ENCODE peak calls at places on chromosomes 13 and 19, in seven cellular contexts. One of them, this sample, is unnamed. For H3K4me1, the result is how much of the 10 kb centered on the place peaks cover.

GRCh38 chr19:23071087-23071511 is 45.7 kb upstream of the ZNF730 start:
- DNase-seq in astrocyte: peak
- DNase-seq in adrenal gland: no peak
- DNase-seq in IMR-90: peak
- DNase-seq in heart left ventricle: peak
- DNase-seq in CD8-positive, alpha-beta T cell: no peak
- DNase-seq in H9: peak
- DNase-seq in this sample: no peak

GRCh38 chr13:25881946-25882574 is 169.8 kb downstream of the SHISA2 start:
- DNase-seq in heart left ventricle: no peak
- DNase-seq in IMR-90: no peak
- DNase-seq in astrocyte: peak
- DNase-seq in CD8-positive, alpha-beta T cell: no peak
- DNase-seq in H9: no peak
- DNase-seq in adrenal gland: no peak
- DNase-seq in this sample: no peak

GRCh38 chr19:39171479-39172465 is 25.0 kb upstream of the NCCRP1 start:
- DNase-seq in CD8-positive, alpha-beta T cell: no peak
- DNase-seq in astrocyte: no peak
- DNase-seq in H9: no peak
- DNase-seq in IMR-90: no peak
- DNase-seq in heart left ventricle: no peak
- DNase-seq in adrenal gland: no peak
- DNase-seq in this sample: no peak

GRCh38 chr13:37270206-37271001 is 164.9 kb upstream of the CSNK1A1L start:
- DNase-seq in H9: no peak
- DNase-seq in adrenal gland: no peak
- DNase-seq in IMR-90: peak
- DNase-seq in heart left ventricle: no peak
- DNase-seq in astrocyte: no peak
- DNase-seq in CD8-positive, alpha-beta T cell: no peak
- DNase-seq in this sample: no peak

GRCh38 chr19:34244611-34245299 is 9.6 kb upstream of the GARRE1 start:
- DNase-seq in heart left ventricle: no peak
- DNase-seq in adrenal gland: no peak
- DNase-seq in IMR-90: peak
- DNase-seq in H9: no peak
- DNase-seq in CD8-positive, alpha-beta T cell: no peak
- DNase-seq in astrocyte: no peak
- DNase-seq in this sample: no peak

GRCh38 chr19:41866284-41866683 is 6.2 kb downstream of the RPS19 start:
- DNase-seq in H9: no peak
- DNase-seq in CD8-positive, alpha-beta T cell: no peak
- DNase-seq in IMR-90: no peak
- DNase-seq in astrocyte: no peak
- DNase-seq in adrenal gland: no peak
- DNase-seq in heart left ventricle: no peak
- DNase-seq in this sample: no peak

GRCh38 chr19:19670070-19670551 is 1.5 kb downstream of the ZNF101 start:
- DNase-seq in H9: peak
- DNase-seq in adrenal gland: no peak
- DNase-seq in CD8-positive, alpha-beta T cell: no peak
- DNase-seq in astrocyte: no peak
- DNase-seq in heart left ventricle: no peak
- DNase-seq in IMR-90: no peak
- DNase-seq in this sample: no peak

GRCh38 chr13:109787135-109787954 is 962 bp upstream of the IRS2 start:
- DNase-seq in adrenal gland: peak
- DNase-seq in heart left ventricle: no peak
- DNase-seq in CD8-positive, alpha-beta T cell: peak
- DNase-seq in IMR-90: peak
- DNase-seq in astrocyte: no peak
- DNase-seq in H9: peak
- DNase-seq in this sample: no peak

GRCh38 chr19:33819496-33819874 is 22.8 kb downstream of the KCTD15 start:
- DNase-seq in CD8-positive, alpha-beta T cell: no peak
- DNase-seq in heart left ventricle: no peak
- DNase-seq in H9: no peak
- DNase-seq in adrenal gland: no peak
- DNase-seq in IMR-90: no peak
- DNase-seq in astrocyte: no peak
- DNase-seq in this sample: no peak

DNA sequence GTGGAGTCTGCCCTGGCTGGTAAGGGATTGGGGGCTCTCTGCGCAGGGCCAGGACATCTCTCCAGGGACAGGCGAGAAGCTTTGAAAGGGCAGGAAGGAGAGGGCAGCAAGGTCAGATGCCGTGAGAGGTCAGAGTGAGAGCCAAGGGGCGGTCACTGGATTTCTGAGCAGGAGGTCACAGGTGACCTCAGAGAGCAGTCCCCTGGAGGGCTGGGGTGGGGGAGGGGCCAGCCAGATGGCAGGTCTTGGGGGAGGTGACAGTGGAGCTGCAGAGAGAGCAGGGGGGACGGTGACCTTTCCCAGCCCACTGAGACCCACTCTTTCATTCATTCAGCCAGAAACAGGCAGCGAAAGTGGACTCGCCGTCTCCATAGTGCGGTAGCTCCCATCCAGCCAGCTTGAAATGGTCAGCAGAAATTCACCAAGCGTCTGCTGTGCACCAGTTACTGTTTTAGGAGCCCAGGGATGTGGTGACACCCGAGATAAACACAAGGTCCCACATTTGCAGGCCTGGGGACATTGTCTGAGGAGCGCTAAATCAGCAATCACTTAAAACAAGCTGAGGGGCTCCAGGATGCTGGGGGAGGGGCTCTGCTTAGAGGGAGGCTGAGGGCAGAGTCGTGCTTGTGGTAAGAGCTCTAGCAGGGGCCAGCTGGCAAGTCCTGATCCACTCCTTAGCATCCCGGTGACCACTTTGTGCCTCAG is 10.2 kb downstream of the CARM1 start:
- DNase-seq in adrenal gland: no peak
- DNase-seq in heart left ventricle: no peak
- DNase-seq in CD8-positive, alpha-beta T cell: no peak
- DNase-seq in IMR-90: no peak
- DNase-seq in H9: peak
- DNase-seq in astrocyte: no peak
- DNase-seq in this sample: no peak
- H3K4me1 ChIP-seq in adrenal gland: under half
- H3K4me1 ChIP-seq in heart left ventricle: half or more
- H3K4me1 ChIP-seq in CD8-positive, alpha-beta T cell: under half
- H3K4me1 ChIP-seq in IMR-90: under half
- H3K4me1 ChIP-seq in H9: under half
- H3K4me1 ChIP-seq in astrocyte: under half
- H3K4me1 ChIP-seq in this sample: under half

DNA sequence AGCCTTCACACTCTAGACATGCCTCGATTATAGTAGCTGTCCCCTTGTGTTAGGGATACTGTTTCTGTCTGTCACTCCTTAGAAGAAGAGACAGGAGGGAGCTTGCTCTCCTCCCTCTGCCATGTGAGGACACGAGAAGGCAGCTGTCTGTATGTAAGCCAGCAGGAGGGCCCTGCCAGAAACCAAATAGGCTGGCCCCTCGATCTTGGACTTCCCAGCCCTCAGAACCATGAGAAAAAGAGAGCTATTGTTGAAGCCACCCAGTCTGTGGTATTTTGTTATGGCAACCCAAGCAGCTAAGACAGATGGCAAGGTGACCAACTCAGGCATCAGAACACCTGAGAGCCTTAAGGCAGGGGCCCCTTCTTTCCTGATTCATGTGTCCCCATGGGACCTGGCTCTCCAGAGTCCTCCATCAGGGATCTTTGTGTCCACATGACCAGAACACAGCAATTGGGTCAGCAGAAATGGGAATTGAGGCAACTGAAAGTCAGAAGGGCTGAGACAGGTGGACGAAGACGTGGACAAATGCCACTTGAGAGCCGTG is 65.6 kb upstream of the NPAS1 start:
- DNase-seq in H9: no peak
- DNase-seq in astrocyte: no peak
- DNase-seq in CD8-positive, alpha-beta T cell: no peak
- DNase-seq in IMR-90: no peak
- DNase-seq in heart left ventricle: no peak
- DNase-seq in adrenal gland: no peak
- DNase-seq in this sample: no peak
- H3K27ac ChIP-seq in H9: no peak
- H3K27ac ChIP-seq in astrocyte: no peak
- H3K27ac ChIP-seq in CD8-positive, alpha-beta T cell: no peak
- H3K27ac ChIP-seq in IMR-90: no peak
- H3K27ac ChIP-seq in heart left ventricle: no peak
- H3K27ac ChIP-seq in adrenal gland: no peak
- H3K27ac ChIP-seq in this sample: no peak

DNA sequence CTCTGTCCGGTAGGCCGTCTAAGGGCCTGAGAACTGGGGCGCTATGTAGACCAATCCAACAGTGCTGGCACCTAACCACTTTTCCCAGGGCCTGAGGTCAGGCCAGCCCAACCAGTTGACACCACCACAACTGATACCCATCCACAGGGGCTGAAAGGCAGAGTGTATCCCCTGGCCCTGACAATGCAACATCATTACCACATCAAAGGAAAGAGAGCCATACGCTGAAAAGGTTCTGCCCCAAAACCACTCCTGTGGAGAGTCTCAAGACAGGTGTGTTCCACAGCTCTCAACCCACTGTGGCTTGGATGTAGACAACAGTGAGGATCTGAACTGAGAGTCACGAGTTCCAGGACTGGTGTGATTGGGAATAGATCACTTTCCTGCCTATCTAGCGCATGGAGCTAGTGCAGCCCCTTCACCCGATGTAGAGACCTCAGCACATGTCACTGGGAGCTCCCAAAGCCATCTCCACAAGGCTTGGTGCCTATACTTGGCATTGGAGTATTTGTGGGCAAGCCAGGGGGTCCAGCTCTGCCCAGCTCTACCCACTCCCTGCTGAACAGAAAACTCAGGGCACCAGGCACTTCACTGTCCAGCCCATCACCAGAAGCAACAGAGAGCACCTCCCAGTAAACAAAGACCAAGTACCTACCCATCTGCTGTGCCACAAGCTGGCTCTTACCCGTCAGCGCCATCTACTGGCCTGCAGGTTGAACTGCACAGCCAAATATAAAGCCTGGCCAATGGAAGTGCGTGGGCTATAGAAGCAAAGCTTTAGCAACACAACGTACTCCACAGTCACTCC is 579.5 kb downstream of the UQCRFS1 start:
- DNase-seq in adrenal gland: peak
- DNase-seq in IMR-90: peak
- DNase-seq in H9: peak
- DNase-seq in heart left ventricle: no peak
- DNase-seq in astrocyte: peak
- DNase-seq in CD8-positive, alpha-beta T cell: peak
- DNase-seq in this sample: no peak
- TF ChIP-seq CTCF in adrenal gland: peak
- TF ChIP-seq CTCF in IMR-90: peak
- TF ChIP-seq CTCF in H9: peak
- TF ChIP-seq CTCF in heart left ventricle: peak
- TF ChIP-seq CTCF in astrocyte: peak
- TF ChIP-seq CTCF in CD8-positive, alpha-beta T cell: peak
- TF ChIP-seq CTCF in this sample: peak

DNA sequence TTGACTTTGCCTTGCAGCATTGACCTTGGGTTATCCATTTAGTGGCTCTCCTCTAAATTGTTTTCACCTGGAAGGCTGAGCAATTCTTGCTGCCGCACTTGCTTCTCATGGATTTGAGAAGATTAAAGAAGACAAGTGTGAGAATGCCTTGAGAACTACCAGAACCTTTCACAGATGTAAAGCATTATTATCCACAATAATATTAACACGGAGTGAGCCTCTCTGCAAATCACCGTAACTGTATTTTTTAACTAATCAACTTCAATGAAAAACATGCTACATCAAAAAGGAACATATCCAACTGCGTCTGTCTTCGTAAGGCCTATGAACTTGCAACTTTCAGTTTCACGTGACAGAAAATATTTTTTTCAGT is 94.0 kb upstream of the RAP2A start:
- DNase-seq in adrenal gland: no peak
- DNase-seq in astrocyte: no peak
- DNase-seq in IMR-90: no peak
- DNase-seq in heart left ventricle: no peak
- DNase-seq in H9: no peak
- DNase-seq in CD8-positive, alpha-beta T cell: no peak
- DNase-seq in this sample: no peak
- H3K4me1 ChIP-seq in adrenal gland: half or more
- H3K4me1 ChIP-seq in astrocyte: under half
- H3K4me1 ChIP-seq in IMR-90: under half
- H3K4me1 ChIP-seq in heart left ventricle: half or more
- H3K4me1 ChIP-seq in H9: under half
- H3K4me1 ChIP-seq in CD8-positive, alpha-beta T cell: under half
- H3K4me1 ChIP-seq in this sample: half or more

GRCh38 chr19:2983351-2984195 is 6.2 kb downstream of the TLE6 start:
- DNase-seq in IMR-90: peak
- DNase-seq in H9: peak
- DNase-seq in heart left ventricle: peak
- DNase-seq in adrenal gland: peak
- DNase-seq in astrocyte: peak
- DNase-seq in CD8-positive, alpha-beta T cell: no peak
- DNase-seq in this sample: no peak
- H3K27ac ChIP-seq in IMR-90: peak
- H3K27ac ChIP-seq in H9: no peak
- H3K27ac ChIP-seq in heart left ventricle: peak
- H3K27ac ChIP-seq in adrenal gland: peak
- H3K27ac ChIP-seq in astrocyte: no peak
- H3K27ac ChIP-seq in CD8-positive, alpha-beta T cell: no peak
- H3K27ac ChIP-seq in this sample: peak

DNA sequence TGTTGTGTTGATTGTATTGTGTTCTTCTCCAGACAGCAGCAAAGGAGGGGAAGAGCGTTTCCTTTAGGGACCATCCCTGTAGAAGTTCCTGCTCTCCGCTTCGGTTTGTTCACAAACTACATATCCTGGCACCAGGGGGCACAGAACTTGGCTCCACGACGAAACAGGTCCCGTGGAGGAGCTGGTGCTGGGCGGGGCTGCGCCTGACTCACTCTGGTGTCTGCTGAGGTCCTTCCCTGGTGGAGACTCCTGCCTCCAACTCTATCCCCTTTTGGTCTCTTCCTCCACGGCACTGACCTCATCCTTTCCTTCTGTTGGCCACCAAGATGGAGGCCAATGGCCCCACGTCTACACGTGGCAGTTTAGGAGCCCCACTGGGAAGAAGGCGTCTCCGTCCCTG is 14.7 kb downstream of the TMPRSS9 start:
- DNase-seq in CD8-positive, alpha-beta T cell: no peak
- DNase-seq in heart left ventricle: no peak
- DNase-seq in adrenal gland: no peak
- DNase-seq in astrocyte: no peak
- DNase-seq in H9: no peak
- DNase-seq in IMR-90: no peak
- DNase-seq in this sample: no peak
- TF ChIP-seq CTCF in CD8-positive, alpha-beta T cell: no peak
- TF ChIP-seq CTCF in heart left ventricle: no peak
- TF ChIP-seq CTCF in adrenal gland: no peak
- TF ChIP-seq CTCF in astrocyte: no peak
- TF ChIP-seq CTCF in H9: no peak
- TF ChIP-seq CTCF in IMR-90: no peak
- TF ChIP-seq CTCF in this sample: no peak

DNA sequence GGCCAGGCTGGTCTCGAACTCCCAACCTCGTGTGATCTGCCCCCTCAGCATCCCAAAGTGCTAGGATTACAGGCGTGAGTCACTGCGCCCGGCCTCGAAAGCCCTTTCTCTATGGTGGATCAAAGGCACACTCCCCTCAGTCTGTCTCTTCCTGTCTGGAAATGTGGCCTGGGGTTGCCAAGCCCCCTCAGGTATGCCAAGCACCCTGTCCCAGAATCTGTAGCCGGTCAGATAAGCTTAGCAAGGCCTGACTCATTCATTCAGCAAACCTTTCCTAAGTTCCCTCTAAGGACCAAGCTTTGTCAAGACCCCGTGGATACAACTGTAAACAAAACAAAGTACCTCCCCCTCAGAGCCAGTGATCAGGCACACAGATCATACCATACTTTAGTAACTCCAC is 14.1 kb downstream of the NUCB1 start:
- DNase-seq in H9: no peak
- DNase-seq in heart left ventricle: no peak
- DNase-seq in adrenal gland: no peak
- DNase-seq in astrocyte: no peak
- DNase-seq in CD8-positive, alpha-beta T cell: no peak
- DNase-seq in IMR-90: no peak
- DNase-seq in this sample: no peak
- H3K4me1 ChIP-seq in H9: under half
- H3K4me1 ChIP-seq in heart left ventricle: under half
- H3K4me1 ChIP-seq in adrenal gland: under half
- H3K4me1 ChIP-seq in astrocyte: under half
- H3K4me1 ChIP-seq in CD8-positive, alpha-beta T cell: under half
- H3K4me1 ChIP-seq in IMR-90: under half
- H3K4me1 ChIP-seq in this sample: under half